ENCODE peak calls at places on chromosomes 13 and 19, in four cellular contexts. W is H1, A is A549, K is K562. N is an unnamed sample.

GRCh38 chr19:55261671-55262126 is 2.9 kb upstream of the PPP6R1 start:
- DNase-seq in W (no peak), A (no peak), K (peak; percentile 45), N (no peak)

GRCh38 chr19:34788074-34788473 is 15.1 kb upstream of the ZNF599 start:
- DNase-seq in W (no peak), A (no peak), K (no peak), N (no peak)

GRCh38 chr13:30346159-30346788 is 38.9 kb upstream of the KATNAL1 start:
- DNase-seq in W (no peak), A (no peak), K (no peak), N (peak; percentile 64)

GRCh38 chr13:79966502-79966901 is 374.4 kb downstream of the SPRY2 start:
- DNase-seq in W (peak; percentile 71), A (no peak), K (no peak), N (no peak)

GRCh38 chr19:18392417-18392816 is 5.0 kb downstream of the LRRC25 start:
- DNase-seq in W (no peak), A (no peak), K (no peak), N (no peak)

GRCh38 chr19:16628984-16629691 is 1.1 kb upstream of the MED26 start:
- DNase-seq in W (no peak), A (no peak), K (no peak), N (peak; percentile 33)

GRCh38 chr19:56918682-56919307 is 78.3 kb upstream of the PEG3 start:
- DNase-seq in W (no peak), A (no peak), K (no peak), N (no peak)

GRCh38 chr19:782195-783043 is 14.8 kb upstream of the PTBP1 start:
- DNase-seq in W (peak; percentile 59), A (peak; percentile 47), K (no peak), N (no peak)

GRCh38 chr13:46831588-46832194 is 34.7 kb upstream of the ESD start:
- DNase-seq in W (no peak), A (peak; percentile 5), K (peak; percentile 10), N (no peak)

GRCh38 chr19:17860331-17860992 is 752 bp downstream of the RPL18A start:
- DNase-seq in W (no peak), A (no peak), K (no peak), N (no peak)

GRCh38 chr19:48250290-48251025 is 5.3 kb downstream of the CARD8 start:
- DNase-seq in W (no peak), A (no peak), K (no peak), N (no peak)

GRCh38 chr19:34241513-34242337 is 12.6 kb upstream of the GARRE1 start:
- DNase-seq in W (peak; percentile 77), A (peak; percentile 59), K (peak; percentile 60), N (no peak)

GRCh38 chr19:33671211-33671610 is 49.5 kb downstream of the CHST8 start:
- DNase-seq in W (no peak), A (no peak), K (no peak), N (no peak)

GRCh38 chr19:14102756-14103155 is 12.2 kb upstream of the SAMD1 start:
- DNase-seq in W (no peak), A (no peak), K (no peak), N (no peak)
- TF ChIP-seq KDM1A in W (no peak), A (no peak), K (no peak), N (no peak)

GRCh38 chr13:99316657-99317244 is 9.6 kb upstream of the GPR183 start:
- DNase-seq in W (no peak), A (no peak), K (no peak), N (no peak)

GRCh38 chr13:99323488-99323887 is 16.3 kb upstream of the GPR183 start:
- DNase-seq in W (no peak), A (no peak), K (no peak), N (no peak)

GRCh38 chr13:99322297-99323103 is 15.3 kb upstream of the GPR183 start:
- DNase-seq in W (no peak), A (no peak), K (peak; percentile 22), N (peak; percentile 85)

GRCh38 chr13:99321709-99322108 is 14.5 kb upstream of the GPR183 start:
- DNase-seq in W (no peak), A (no peak), K (no peak), N (no peak)

DNA sequence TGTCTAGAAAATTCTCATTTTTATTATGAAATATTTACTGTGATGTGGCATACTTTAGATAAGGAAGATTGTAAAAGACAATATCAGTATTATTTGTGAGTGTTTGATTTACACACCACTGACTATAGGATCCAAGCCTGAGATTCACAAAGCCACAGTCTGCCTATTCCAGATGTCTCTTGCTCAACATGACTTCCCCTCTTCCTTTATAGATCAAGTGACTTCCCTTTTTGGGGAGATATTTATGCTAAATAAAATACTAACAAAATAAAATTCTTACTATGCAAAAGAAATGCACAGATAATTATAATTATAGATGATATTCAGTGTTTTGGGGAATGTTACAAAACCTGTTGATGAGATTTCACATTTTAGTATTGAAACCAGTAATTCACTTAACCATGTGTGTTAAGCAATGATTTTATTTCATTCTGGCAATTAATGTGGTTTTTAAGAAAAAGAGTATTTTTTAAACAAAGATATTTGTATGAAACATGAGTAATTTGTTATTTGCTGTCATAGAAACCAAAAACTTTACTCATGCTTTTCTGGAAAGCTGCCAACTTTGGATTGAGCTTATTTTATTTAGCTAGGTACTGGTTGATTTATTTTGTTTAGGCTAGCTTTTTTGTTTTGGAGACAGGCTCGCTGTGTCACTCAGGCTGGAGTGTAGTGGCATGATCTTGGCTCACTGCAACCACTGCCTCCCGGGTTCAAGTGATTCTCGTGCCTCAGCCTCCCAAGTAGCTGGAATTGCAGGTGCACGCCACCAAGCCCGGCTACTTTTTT is 13.7 kb upstream of the GPR183 start:
- DNase-seq in W (no peak), A (no peak), K (no peak), N (no peak)
- TF ChIP-seq CEBPB in W (no peak), A (no peak), K (peak; percentile 39), N (no peak)

GRCh38 chr13:33125821-33126570 is 109.8 kb downstream of the KL start:
- DNase-seq in W (peak; percentile 51), A (peak; percentile 76), K (no peak), N (no peak)

GRCh38 chr13:33129886-33130285 is 113.7 kb downstream of the KL start:
- DNase-seq in W (no peak), A (no peak), K (no peak), N (no peak)

GRCh38 chr13:33126909-33127607 is 110.8 kb downstream of the KL start:
- DNase-seq in W (no peak), A (no peak), K (no peak), N (no peak)

GRCh38 chr13:33129094-33129832 is 113.0 kb downstream of the KL start:
- DNase-seq in W (no peak), A (no peak), K (no peak), N (no peak)

DNA sequence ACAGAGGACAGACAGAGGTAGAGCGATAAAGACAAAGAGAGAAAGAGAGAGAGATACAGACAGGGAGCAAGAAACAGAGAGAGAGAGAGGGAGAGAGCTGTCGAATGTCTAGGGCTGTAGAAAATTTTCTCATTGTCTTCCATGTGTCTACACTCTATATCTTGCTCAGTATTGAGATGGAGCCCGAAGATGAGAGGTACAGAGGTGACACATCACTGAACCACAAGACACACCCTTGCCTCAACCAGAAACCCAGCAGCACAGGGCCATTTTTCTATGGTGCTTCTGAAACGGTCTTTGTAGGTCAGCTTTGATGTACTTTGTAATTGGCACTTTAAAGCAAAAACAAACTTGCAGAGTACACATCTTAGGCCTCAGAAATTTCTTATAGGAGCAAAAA is 111.9 kb downstream of the KL start:
- DNase-seq in W (no peak), A (no peak), K (no peak), N (no peak)
- TF ChIP-seq KDM1A in W (no peak), A (no peak), K (no peak), N (no peak)

DNA sequence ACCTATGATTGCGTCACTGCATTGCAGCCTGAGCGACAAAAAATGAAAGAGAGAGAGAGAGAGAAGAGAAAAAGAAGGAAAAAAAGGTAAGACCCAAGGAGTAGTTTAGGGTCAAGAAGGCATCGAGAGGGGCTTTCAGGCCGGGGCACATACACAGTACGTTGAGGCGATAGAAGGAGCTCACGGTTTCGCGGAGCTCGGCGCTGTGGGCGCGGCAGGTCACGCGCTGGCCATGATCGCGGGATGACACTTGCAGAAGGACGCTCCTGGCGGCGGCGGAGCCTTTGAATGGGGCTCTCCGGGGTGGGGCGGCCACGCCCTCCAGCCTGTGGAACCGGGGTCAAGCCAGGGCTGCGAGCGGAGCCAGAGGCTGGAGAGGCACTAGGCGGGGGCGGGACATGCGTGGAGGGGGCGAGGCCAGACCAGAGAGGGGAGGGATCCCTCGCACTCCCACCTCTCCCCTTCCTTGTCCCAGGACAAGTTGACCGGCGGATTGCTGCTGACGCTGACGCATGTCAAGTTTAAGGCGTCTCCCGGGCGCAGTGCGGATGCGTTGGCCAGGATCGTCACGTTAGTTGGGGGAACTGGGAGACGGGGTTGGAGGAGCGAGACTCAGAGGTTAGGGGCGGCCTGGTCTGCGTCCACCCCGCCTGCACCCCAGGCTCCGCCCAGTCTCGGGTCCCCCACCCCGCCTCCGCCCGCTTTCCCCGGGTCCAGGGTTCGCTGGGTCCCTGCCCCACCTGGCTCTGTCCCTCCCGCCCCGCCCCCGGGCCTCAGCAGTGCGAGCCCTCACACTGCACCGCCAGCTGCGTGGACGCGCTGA is 6.9 kb downstream of the NPHS1 start:
- DNase-seq in W (no peak), A (peak; percentile 96), K (peak; percentile 87), N (no peak)
- TF ChIP-seq CEBPB in W (peak; percentile 76), A (peak; percentile 85), K (peak; percentile 97), N (no peak)

GRCh38 chr13:93225610-93226009 is 997 bp upstream of the GPC6 start:
- DNase-seq in W (no peak), A (no peak), K (no peak), N (no peak)

GRCh38 chr13:93226065-93226622 is 463 bp upstream of the GPC6 start:
- DNase-seq in W (no peak), A (no peak), K (no peak), N (no peak)

GRCh38 chr13:93226623-93227279 is at the start of gene GPC6:
- DNase-seq in W (no peak), A (no peak), K (peak; percentile 64), N (no peak)

GRCh38 chr13:93227906-93228801 is 1.5 kb downstream of the GPC6 start:
- DNase-seq in W (no peak), A (no peak), K (peak; percentile 79), N (no peak)

DNA sequence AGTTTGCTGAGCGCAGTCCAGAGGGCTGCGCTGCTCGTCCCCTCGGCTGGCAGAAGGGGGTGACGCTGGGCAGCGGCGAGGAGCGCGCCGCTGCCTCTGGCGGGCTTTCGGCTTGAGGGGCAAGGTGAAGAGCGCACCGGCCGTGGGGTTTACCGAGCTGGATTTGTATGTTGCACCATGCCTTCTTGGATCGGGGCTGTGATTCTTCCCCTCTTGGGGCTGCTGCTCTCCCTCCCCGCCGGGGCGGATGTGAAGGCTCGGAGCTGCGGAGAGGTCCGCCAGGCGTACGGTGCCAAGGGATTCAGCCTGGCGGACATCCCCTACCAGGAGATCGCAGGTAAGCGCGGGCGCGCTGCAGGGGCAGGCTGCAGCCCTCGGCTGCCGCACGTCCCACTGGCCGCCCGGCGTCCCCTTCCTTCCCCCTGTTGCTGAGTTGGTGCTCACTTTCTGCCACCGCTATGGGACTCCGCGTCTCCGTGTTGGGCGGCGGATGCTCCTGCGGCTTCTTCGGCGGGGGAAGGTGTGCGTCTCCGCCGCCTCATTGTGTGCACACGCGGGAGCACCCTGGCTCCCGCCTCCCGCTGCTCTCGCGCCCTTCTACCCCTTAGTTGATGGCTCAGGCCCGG is 786 bp downstream of the GPC6 start:
- DNase-seq in W (no peak), A (no peak), K (peak; percentile 41), N (no peak)
- TF ChIP-seq KDM1A in W (no peak), A (no peak), K (no peak), N (no peak)

N was measured in GM12878.